ENCODE peak calls at places on chromosomes 11 and 22, in five cellular contexts. One of them, this sample, is unnamed.

GRCh38 chr11:72676874-72677341 is 2.7 kb upstream of the PDE2A start:
- DNase-seq in fibroblast of lung: peak
- DNase-seq in HFFc6: peak
- DNase-seq in neural progenitor cell: peak
- DNase-seq in colonic mucosa: peak
- DNase-seq in this sample: no peak

GRCh38 chr22:47011131-47011854 is 248.8 kb downstream of the TBC1D22A start:
- DNase-seq in colonic mucosa: no peak
- DNase-seq in HFFc6: no peak
- DNase-seq in neural progenitor cell: no peak
- DNase-seq in fibroblast of lung: no peak
- DNase-seq in this sample: no peak

GRCh38 chr22:31950226-31950625 is 5.9 kb downstream of the YWHAH start:
- DNase-seq in HFFc6: no peak
- DNase-seq in colonic mucosa: no peak
- DNase-seq in fibroblast of lung: no peak
- DNase-seq in neural progenitor cell: no peak
- DNase-seq in this sample: no peak

GRCh38 chr11:44333271-44334218 is 23.6 kb upstream of the ALX4 start:
- DNase-seq in colonic mucosa: no peak
- DNase-seq in fibroblast of lung: no peak
- DNase-seq in neural progenitor cell: no peak
- DNase-seq in HFFc6: no peak
- DNase-seq in this sample: no peak

GRCh38 chr11:111512296-111513239 is at the start of gene BTG4:
- DNase-seq in fibroblast of lung: no peak
- DNase-seq in neural progenitor cell: peak
- DNase-seq in colonic mucosa: no peak
- DNase-seq in HFFc6: no peak
- DNase-seq in this sample: no peak

GRCh38 chr11:2777871-2778629 is 78.3 kb upstream of the KCNQ1OT1 start:
- DNase-seq in colonic mucosa: peak
- DNase-seq in fibroblast of lung: no peak
- DNase-seq in neural progenitor cell: no peak
- DNase-seq in HFFc6: no peak
- DNase-seq in this sample: no peak

GRCh38 chr11:23903044-23903704 is 593.7 kb upstream of the LUZP2 start:
- DNase-seq in HFFc6: peak
- DNase-seq in neural progenitor cell: no peak
- DNase-seq in fibroblast of lung: peak
- DNase-seq in colonic mucosa: no peak
- DNase-seq in this sample: no peak

GRCh38 chr11:73969991-73970800 is 12.4 kb downstream of the UCP2 start:
- DNase-seq in neural progenitor cell: no peak
- DNase-seq in fibroblast of lung: no peak
- DNase-seq in colonic mucosa: no peak
- DNase-seq in HFFc6: no peak
- DNase-seq in this sample: no peak

GRCh38 chr22:20464096-20464614 is 26.5 kb upstream of the SCARF2 start:
- DNase-seq in HFFc6: no peak
- DNase-seq in neural progenitor cell: no peak
- DNase-seq in fibroblast of lung: no peak
- DNase-seq in colonic mucosa: no peak
- DNase-seq in this sample: no peak

GRCh38 chr22:22230438-22230837 is 14.1 kb upstream of the VPREB1 start:
- DNase-seq in HFFc6: no peak
- DNase-seq in fibroblast of lung: no peak
- DNase-seq in colonic mucosa: no peak
- DNase-seq in neural progenitor cell: no peak
- DNase-seq in this sample: no peak

GRCh38 chr22:37760152-37760551 is 47.6 kb upstream of the GCAT start:
- DNase-seq in HFFc6: no peak
- DNase-seq in colonic mucosa: no peak
- DNase-seq in fibroblast of lung: no peak
- DNase-seq in neural progenitor cell: no peak
- DNase-seq in this sample: no peak

GRCh38 chr11:119307219-119307618 is 9.7 kb downstream of the MCAM start:
- DNase-seq in fibroblast of lung: peak
- DNase-seq in colonic mucosa: no peak
- DNase-seq in neural progenitor cell: peak
- DNase-seq in HFFc6: no peak
- DNase-seq in this sample: no peak

GRCh38 chr11:60005360-60005759 is 11.6 kb upstream of the OOSP4B start:
- DNase-seq in neural progenitor cell: no peak
- DNase-seq in HFFc6: no peak
- DNase-seq in fibroblast of lung: no peak
- DNase-seq in colonic mucosa: no peak
- DNase-seq in this sample: no peak

GRCh38 chr22:23246982-23247766 is 66.9 kb downstream of the BCR start:
- DNase-seq in fibroblast of lung: no peak
- DNase-seq in colonic mucosa: no peak
- DNase-seq in neural progenitor cell: no peak
- DNase-seq in HFFc6: no peak
- DNase-seq in this sample: no peak

GRCh38 chr11:134701564-134702165 is 289.6 kb upstream of the B3GAT1 start:
- DNase-seq in colonic mucosa: no peak
- DNase-seq in neural progenitor cell: no peak
- DNase-seq in HFFc6: no peak
- DNase-seq in fibroblast of lung: no peak
- DNase-seq in this sample: no peak

GRCh38 chr11:134691474-134691873 is 279.4 kb upstream of the B3GAT1 start:
- DNase-seq in fibroblast of lung: no peak
- DNase-seq in HFFc6: no peak
- DNase-seq in neural progenitor cell: no peak
- DNase-seq in colonic mucosa: no peak
- DNase-seq in this sample: no peak

GRCh38 chr11:134700101-134700640 is 288.1 kb upstream of the B3GAT1 start:
- DNase-seq in fibroblast of lung: no peak
- DNase-seq in colonic mucosa: no peak
- DNase-seq in HFFc6: no peak
- DNase-seq in neural progenitor cell: no peak
- DNase-seq in this sample: no peak

GRCh38 chr11:134691985-134692384 is 279.9 kb upstream of the B3GAT1 start:
- DNase-seq in HFFc6: no peak
- DNase-seq in fibroblast of lung: peak
- DNase-seq in neural progenitor cell: no peak
- DNase-seq in colonic mucosa: no peak
- DNase-seq in this sample: no peak

DNA sequence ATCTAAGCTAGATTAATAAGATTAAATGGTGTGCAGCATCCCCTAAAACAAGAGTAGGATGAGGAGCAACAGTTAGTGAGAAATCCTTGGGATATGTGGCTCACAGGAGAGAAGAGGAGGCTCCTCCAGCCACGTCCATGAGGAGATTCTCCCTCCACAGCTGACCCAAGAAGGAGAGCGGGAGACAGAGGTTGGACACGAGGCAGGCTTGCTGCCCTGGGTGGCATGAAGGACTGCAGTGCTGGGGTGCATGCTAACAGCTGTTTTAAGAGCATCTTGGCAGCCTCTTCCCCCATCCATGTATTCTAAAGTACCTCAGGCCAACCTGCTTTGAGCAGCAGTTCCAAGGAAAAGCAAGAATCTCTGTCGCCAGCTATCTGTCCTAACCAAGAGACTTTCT is 284.4 kb upstream of the B3GAT1 start:
- DNase-seq in colonic mucosa: no peak
- DNase-seq in HFFc6: no peak
- DNase-seq in neural progenitor cell: no peak
- DNase-seq in fibroblast of lung: no peak
- DNase-seq in this sample: no peak
- TF ChIP-seq CTCF in colonic mucosa: no peak
- TF ChIP-seq CTCF in HFFc6: no peak
- TF ChIP-seq CTCF in neural progenitor cell: no peak
- TF ChIP-seq CTCF in fibroblast of lung: no peak
- TF ChIP-seq CTCF in this sample: no peak

GRCh38 chr11:11519184-11519583 is 102.6 kb downstream of the GALNT18 start:
- DNase-seq in neural progenitor cell: peak
- DNase-seq in colonic mucosa: no peak
- DNase-seq in fibroblast of lung: no peak
- DNase-seq in HFFc6: peak
- DNase-seq in this sample: no peak
- TF ChIP-seq CTCF in neural progenitor cell: peak
- TF ChIP-seq CTCF in colonic mucosa: no peak
- TF ChIP-seq CTCF in fibroblast of lung: no peak
- TF ChIP-seq CTCF in HFFc6: peak
- TF ChIP-seq CTCF in this sample: no peak

GRCh38 chr11:116422976-116423375 is 349.8 kb downstream of the BUD13 start:
- DNase-seq in neural progenitor cell: peak
- DNase-seq in colonic mucosa: no peak
- DNase-seq in HFFc6: no peak
- DNase-seq in fibroblast of lung: no peak
- DNase-seq in this sample: no peak
- TF ChIP-seq CTCF in neural progenitor cell: peak
- TF ChIP-seq CTCF in colonic mucosa: no peak
- TF ChIP-seq CTCF in HFFc6: no peak
- TF ChIP-seq CTCF in fibroblast of lung: no peak
- TF ChIP-seq CTCF in this sample: no peak

GRCh38 chr11:64933935-64934693 is 1.6 kb downstream of the GPHA2 start:
- DNase-seq in neural progenitor cell: no peak
- DNase-seq in HFFc6: no peak
- DNase-seq in fibroblast of lung: no peak
- DNase-seq in colonic mucosa: no peak
- DNase-seq in this sample: no peak

GRCh38 chr11:64933213-64933934 is 2.3 kb downstream of the GPHA2 start:
- DNase-seq in fibroblast of lung: no peak
- DNase-seq in colonic mucosa: no peak
- DNase-seq in HFFc6: no peak
- DNase-seq in neural progenitor cell: no peak
- DNase-seq in this sample: no peak

GRCh38 chr11:64936539-64936938 is 846 bp upstream of the GPHA2 start:
- DNase-seq in neural progenitor cell: no peak
- DNase-seq in colonic mucosa: no peak
- DNase-seq in HFFc6: no peak
- DNase-seq in fibroblast of lung: no peak
- DNase-seq in this sample: no peak

GRCh38 chr11:64934765-64935633 is 694 bp downstream of the GPHA2 start:
- DNase-seq in fibroblast of lung: no peak
- DNase-seq in HFFc6: no peak
- DNase-seq in neural progenitor cell: no peak
- DNase-seq in colonic mucosa: no peak
- DNase-seq in this sample: no peak

DNA sequence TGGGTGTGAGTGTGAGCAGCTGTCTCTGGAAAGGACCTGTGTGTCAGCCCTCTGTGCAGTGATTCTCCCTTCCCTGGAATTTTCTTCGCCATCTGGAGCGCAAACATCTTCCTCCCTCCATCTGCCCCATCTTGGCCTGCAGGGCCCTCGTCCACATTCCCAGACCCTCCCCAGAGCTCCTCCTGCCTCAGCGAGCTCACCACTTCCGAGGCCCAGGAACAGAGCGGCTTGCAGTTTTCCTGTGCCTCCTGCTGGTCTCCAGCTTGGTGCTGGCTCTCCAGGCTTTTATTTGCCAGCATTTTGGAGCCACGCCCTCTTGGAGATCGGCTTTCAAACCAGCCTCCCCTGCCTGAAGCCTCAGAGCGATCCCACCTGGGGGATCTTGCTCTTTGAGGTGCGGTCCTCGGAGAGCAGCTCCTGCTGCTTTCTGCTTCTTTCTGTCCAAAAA is at the start of gene GPHA2:
- DNase-seq in fibroblast of lung: peak
- DNase-seq in HFFc6: no peak
- DNase-seq in colonic mucosa: no peak
- DNase-seq in neural progenitor cell: peak
- DNase-seq in this sample: no peak
- TF ChIP-seq CTCF in fibroblast of lung: peak
- TF ChIP-seq CTCF in HFFc6: no peak
- TF ChIP-seq CTCF in colonic mucosa: no peak
- TF ChIP-seq CTCF in neural progenitor cell: no peak
- TF ChIP-seq CTCF in this sample: peak

GRCh38 chr11:13776134-13776815 is 107.8 kb downstream of the FAR1 start:
- DNase-seq in neural progenitor cell: peak
- DNase-seq in fibroblast of lung: no peak
- DNase-seq in HFFc6: no peak
- DNase-seq in colonic mucosa: no peak
- DNase-seq in this sample: no peak
- TF ChIP-seq CTCF in neural progenitor cell: peak
- TF ChIP-seq CTCF in fibroblast of lung: no peak
- TF ChIP-seq CTCF in HFFc6: peak
- TF ChIP-seq CTCF in colonic mucosa: no peak
- TF ChIP-seq CTCF in this sample: peak

GRCh38 chr11:69014084-69014935 is 1.3 kb upstream of the MRGPRF start:
- DNase-seq in fibroblast of lung: peak
- DNase-seq in HFFc6: no peak
- DNase-seq in neural progenitor cell: peak
- DNase-seq in colonic mucosa: peak
- DNase-seq in this sample: no peak

GRCh38 chr11:69012092-69013008 is 696 bp downstream of the MRGPRF start:
- DNase-seq in neural progenitor cell: peak
- DNase-seq in HFFc6: peak
- DNase-seq in fibroblast of lung: peak
- DNase-seq in colonic mucosa: no peak
- DNase-seq in this sample: no peak

GRCh38 chr11:69011624-69012091 is 1.4 kb downstream of the MRGPRF start:
- DNase-seq in colonic mucosa: no peak
- DNase-seq in neural progenitor cell: no peak
- DNase-seq in fibroblast of lung: no peak
- DNase-seq in HFFc6: no peak
- DNase-seq in this sample: no peak

GRCh38 chr11:69014936-69015549 is 2.0 kb upstream of the MRGPRF start:
- DNase-seq in neural progenitor cell: no peak
- DNase-seq in colonic mucosa: no peak
- DNase-seq in HFFc6: no peak
- DNase-seq in fibroblast of lung: no peak
- DNase-seq in this sample: no peak

GRCh38 chr11:69013009-69013951 is at the start of gene MRGPRF:
- DNase-seq in neural progenitor cell: peak
- DNase-seq in fibroblast of lung: peak
- DNase-seq in colonic mucosa: peak
- DNase-seq in HFFc6: peak
- DNase-seq in this sample: peak
- TF ChIP-seq CTCF in neural progenitor cell: peak
- TF ChIP-seq CTCF in fibroblast of lung: peak
- TF ChIP-seq CTCF in colonic mucosa: no peak
- TF ChIP-seq CTCF in HFFc6: peak
- TF ChIP-seq CTCF in this sample: peak